ENCODE peak calls at places on chromosomes 7 and 10, in eight cellular contexts. E is AG09309; P is naive thymus-derived CD4-positive, alpha-beta T cell; S is stimulated activated naive CD8-positive, alpha-beta T cell treated with anti-CD3 and anti-CD28 coated beads, Interleukin-15, Interleukin-2, amounts not matched to agents 100 U/mL and 50 U/mL, for 24 hours; V is mammary epithelial cell; I is epithelial cell of proximal tubule; Z is NCI-H1436; L is choroid plexus epithelial cell. C is an unnamed sample.

GRCh38 chr10:82874671-82875070 is 999.7 kb downstream of the NRG3 start:
- DNase-seq in E (no peak), Z (no peak), V (peak), S (no peak), L (no peak), P (no peak), I (no peak), C (no peak)

GRCh38 chr10:61059636-61060035 is 115.7 kb upstream of the RHOBTB1 start:
- DNase-seq in E (no peak), S (no peak), L (no peak), V (no peak), Z (no peak), I (no peak), P (no peak), C (no peak)

GRCh38 chr7:24477807-24478655 is 95.2 kb upstream of the PALS2 start:
- DNase-seq in S (no peak), I (peak), L (peak), E (peak), P (no peak), Z (peak), V (peak), C (no peak)

GRCh38 chr10:118979661-118980060 is 49.9 kb upstream of the NANOS1 start:
- DNase-seq in S (no peak), Z (no peak), L (no peak), E (no peak), I (no peak), P (no peak), V (no peak), C (no peak)

GRCh38 chr7:18505870-18506460 is 10.4 kb downstream of the HDAC9 start:
- DNase-seq in L (peak), S (no peak), E (no peak), V (no peak), I (no peak), P (no peak), Z (no peak), C (no peak)

GRCh38 chr7:41005381-41005901 is 697.4 kb downstream of the INHBA start:
- DNase-seq in P (no peak), S (no peak), Z (no peak), L (peak), I (no peak), E (peak), V (peak), C (no peak)

GRCh38 chr7:158367634-158367982 is 220.0 kb downstream of the PTPRN2 start:
- DNase-seq in V (no peak), S (no peak), P (no peak), L (no peak), I (no peak), E (no peak), Z (no peak), C (no peak)

GRCh38 chr10:14477408-14477710 is 146.6 kb upstream of the FRMD4A start:
- DNase-seq in I (no peak), E (no peak), L (peak), S (no peak), P (no peak), Z (no peak), V (no peak), C (no peak)

GRCh38 chr7:46385662-46386309 is 464.7 kb upstream of the IGFBP3 start:
- DNase-seq in S (no peak), I (peak), V (peak), E (peak), Z (no peak), L (peak), P (no peak), C (no peak)

GRCh38 chr10:58175990-58176910 is 91.4 kb downstream of the IPMK start:
- DNase-seq in L (peak), P (no peak), S (no peak), E (no peak), I (no peak), V (peak), Z (no peak), C (no peak)

GRCh38 chr10:91520657-91521056 is 110.5 kb downstream of the HECTD2 start:
- DNase-seq in E (no peak), L (no peak), I (no peak), V (no peak), P (no peak), S (no peak), Z (no peak), C (no peak)

GRCh38 chr7:74479066-74479781 is 25.5 kb downstream of the GTF2IRD1 start:
- DNase-seq in L (peak), V (no peak), E (no peak), P (no peak), Z (peak), S (no peak), I (no peak), C (no peak)

GRCh38 chr7:47282790-47283496 is 299.0 kb downstream of the TNS3 start:
- DNase-seq in S (no peak), V (no peak), L (no peak), Z (no peak), E (no peak), P (no peak), I (no peak), C (no peak)

GRCh38 chr10:125226823-125227222 is 66.5 kb upstream of the CTBP2 start:
- DNase-seq in V (no peak), S (no peak), E (no peak), I (no peak), L (no peak), P (no peak), Z (no peak), C (no peak)

GRCh38 chr10:112951349-112952281 is 1.6 kb downstream of the TCF7L2 start:
- DNase-seq in S (peak), P (peak), V (peak), L (peak), E (no peak), Z (no peak), I (no peak), C (peak)

GRCh38 chr10:97332586-97333350 is 1.8 kb downstream of the FRAT2 start:
- DNase-seq in P (no peak), E (peak), I (no peak), L (peak), S (no peak), Z (no peak), V (peak), C (peak)